ENCODE peak calls at places on chromosomes 11 and 22, in four cellular contexts. One of them, this sample, is unnamed.

GRCh38 chr11:13429836-13430235 is 33.2 kb downstream of the BTBD10 start:
- DNase-seq in Peyer's patch: no peak
- DNase-seq in MM.1S: no peak
- DNase-seq in fibroblast of lung: peak
- DNase-seq in this sample: no peak

GRCh38 chr11:114078423-114078822 is 18.9 kb downstream of the ZBTB16 start:
- DNase-seq in MM.1S: peak
- DNase-seq in fibroblast of lung: no peak
- DNase-seq in Peyer's patch: no peak
- DNase-seq in this sample: no peak

GRCh38 chr11:66966351-66966750 is 8.2 kb upstream of the PC start:
- DNase-seq in Peyer's patch: no peak
- DNase-seq in fibroblast of lung: no peak
- DNase-seq in MM.1S: no peak
- DNase-seq in this sample: no peak

GRCh38 chr11:117915219-117915618 is 14.0 kb downstream of the TMPRSS13 start:
- DNase-seq in Peyer's patch: no peak
- DNase-seq in MM.1S: no peak
- DNase-seq in fibroblast of lung: no peak
- DNase-seq in this sample: peak

GRCh38 chr22:29330753-29331152 is 15.3 kb upstream of the RASL10A start:
- DNase-seq in fibroblast of lung: peak
- DNase-seq in MM.1S: no peak
- DNase-seq in Peyer's patch: no peak
- DNase-seq in this sample: no peak

GRCh38 chr11:78791964-78792363 is 217.3 kb upstream of the NARS2 start:
- DNase-seq in fibroblast of lung: no peak
- DNase-seq in Peyer's patch: no peak
- DNase-seq in MM.1S: no peak
- DNase-seq in this sample: no peak

GRCh38 chr22:44707752-44708151 is 5.7 kb downstream of the PRR5 start:
- DNase-seq in fibroblast of lung: peak
- DNase-seq in MM.1S: no peak
- DNase-seq in Peyer's patch: no peak
- DNase-seq in this sample: no peak

GRCh38 chr11:10355257-10355661 is 50.4 kb downstream of the ADM start:
- DNase-seq in Peyer's patch: no peak
- DNase-seq in MM.1S: no peak
- DNase-seq in fibroblast of lung: peak
- DNase-seq in this sample: no peak

DNA sequence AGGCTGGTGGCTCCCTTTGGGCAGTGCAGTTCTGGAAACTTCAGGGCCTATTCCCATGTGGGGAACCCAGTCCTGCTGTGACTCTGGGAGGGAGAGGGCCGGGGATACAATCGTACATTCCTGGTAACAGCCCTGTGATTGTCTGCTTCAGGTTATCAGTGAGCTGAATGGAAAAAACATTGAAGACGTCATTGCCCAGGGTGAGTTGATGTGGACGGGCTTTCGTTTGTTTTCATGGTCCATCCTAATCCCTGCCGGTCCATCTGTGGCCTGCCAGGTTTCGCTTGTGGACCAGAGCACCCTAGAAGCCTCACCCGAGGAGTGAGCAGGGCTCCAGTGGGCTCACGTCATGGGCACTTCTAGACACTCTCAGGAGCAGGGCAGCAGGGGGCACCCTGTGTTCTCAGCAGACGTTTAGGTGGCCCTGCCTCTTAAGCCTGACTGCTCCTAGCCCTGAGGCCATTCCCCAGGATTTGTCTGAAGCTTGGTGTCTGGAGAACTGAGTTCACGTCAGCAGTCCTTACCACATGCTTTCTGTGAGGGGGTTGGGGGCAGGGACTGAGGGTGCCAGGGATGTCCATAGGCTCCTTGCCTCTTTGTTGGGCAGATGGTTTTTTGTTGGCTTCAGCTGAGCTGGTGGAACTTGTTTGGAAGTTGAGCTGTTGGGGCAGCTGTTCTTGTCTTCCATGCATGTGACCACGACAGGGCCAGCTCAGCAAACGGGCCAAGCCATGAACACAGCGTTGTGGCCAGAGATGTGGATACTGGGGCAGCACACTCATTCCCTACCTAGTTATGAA is 1.9 kb downstream of the RPLP2 start:
- DNase-seq in fibroblast of lung: no peak
- DNase-seq in Peyer's patch: no peak
- DNase-seq in MM.1S: no peak
- DNase-seq in this sample: no peak
- TF ChIP-seq CTCF in fibroblast of lung: no peak
- TF ChIP-seq CTCF in Peyer's patch: peak
- TF ChIP-seq CTCF in MM.1S: no peak
- TF ChIP-seq CTCF in this sample: no peak

GRCh38 chr22:39212721-39213376 is 31.9 kb downstream of the PDGFB start:
- DNase-seq in MM.1S: no peak
- DNase-seq in fibroblast of lung: peak
- DNase-seq in Peyer's patch: no peak
- DNase-seq in this sample: no peak
- TF ChIP-seq CTCF in MM.1S: no peak
- TF ChIP-seq CTCF in fibroblast of lung: no peak
- TF ChIP-seq CTCF in Peyer's patch: no peak
- TF ChIP-seq CTCF in this sample: no peak

GRCh38 chr22:19085233-19086043 is 36.8 kb downstream of the DGCR2 start:
- DNase-seq in Peyer's patch: peak
- DNase-seq in fibroblast of lung: peak
- DNase-seq in MM.1S: peak
- DNase-seq in this sample: peak
- TF ChIP-seq CTCF in Peyer's patch: no peak
- TF ChIP-seq CTCF in fibroblast of lung: peak
- TF ChIP-seq CTCF in MM.1S: peak
- TF ChIP-seq CTCF in this sample: peak

GRCh38 chr11:69003301-69003865 is 9.7 kb downstream of the MRGPRF start:
- DNase-seq in fibroblast of lung: no peak
- DNase-seq in Peyer's patch: no peak
- DNase-seq in MM.1S: no peak
- DNase-seq in this sample: no peak
- TF ChIP-seq CTCF in fibroblast of lung: no peak
- TF ChIP-seq CTCF in Peyer's patch: no peak
- TF ChIP-seq CTCF in MM.1S: no peak
- TF ChIP-seq CTCF in this sample: no peak

DNA sequence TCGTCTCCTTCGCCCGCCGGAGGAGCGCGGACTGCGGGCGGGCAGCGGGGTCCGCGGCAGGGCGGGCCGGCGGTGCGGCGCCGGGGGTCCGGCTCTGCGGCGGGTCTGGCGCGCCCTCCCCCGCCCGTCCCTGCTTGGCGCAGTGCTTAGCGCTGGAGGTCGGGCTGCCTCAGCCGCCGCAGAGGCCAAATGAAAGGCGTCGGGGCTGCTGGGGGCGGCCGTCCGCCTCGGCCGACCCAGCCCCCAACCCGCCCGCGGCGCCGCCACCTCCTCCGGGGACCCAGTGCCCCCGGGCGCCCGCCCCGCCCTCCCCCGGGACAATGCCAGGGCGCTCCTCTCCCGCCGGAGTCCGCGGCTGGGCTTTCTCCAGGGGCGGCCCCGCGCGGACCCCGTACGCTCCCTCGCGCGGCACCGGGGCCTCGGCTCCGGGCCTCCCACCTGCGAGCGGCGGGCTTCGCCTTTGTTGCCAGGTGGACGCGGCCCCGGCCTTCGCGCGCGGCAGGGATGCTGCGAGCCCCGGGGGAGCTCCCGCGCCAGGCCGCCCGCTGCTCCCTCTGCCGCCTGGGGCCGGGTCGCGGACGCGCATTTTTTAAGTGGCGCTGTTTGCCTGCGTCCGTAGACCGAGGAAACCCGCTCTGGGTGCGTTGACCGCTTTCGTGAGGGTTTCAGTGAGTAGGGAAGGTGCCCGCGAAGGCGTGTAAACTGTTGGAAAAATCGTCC is 575 bp downstream of the APLP2 start:
- DNase-seq in Peyer's patch: peak
- DNase-seq in fibroblast of lung: peak
- DNase-seq in MM.1S: peak
- DNase-seq in this sample: no peak
- TF ChIP-seq CTCF in Peyer's patch: peak
- TF ChIP-seq CTCF in fibroblast of lung: no peak
- TF ChIP-seq CTCF in MM.1S: peak
- TF ChIP-seq CTCF in this sample: no peak

DNA sequence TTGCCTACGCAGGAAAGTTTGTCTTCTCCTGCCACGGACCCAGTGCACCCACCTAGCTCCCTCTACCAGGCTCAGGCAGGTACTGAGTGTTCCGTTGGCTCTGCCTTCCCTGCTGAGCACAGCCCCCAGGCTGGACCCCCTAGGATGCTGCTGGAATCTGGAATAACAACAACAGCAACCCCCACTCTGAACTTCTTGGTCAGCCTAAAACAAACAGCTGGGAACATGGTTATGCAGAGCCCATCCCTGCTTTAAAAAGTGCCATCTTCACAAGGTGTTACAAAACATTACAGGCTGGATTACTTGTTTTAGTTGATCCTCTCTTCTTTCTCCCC is 1.8 kb downstream of the OPCML start:
- DNase-seq in MM.1S: no peak
- DNase-seq in fibroblast of lung: no peak
- DNase-seq in Peyer's patch: no peak
- DNase-seq in this sample: no peak
- TF ChIP-seq CTCF in MM.1S: no peak
- TF ChIP-seq CTCF in fibroblast of lung: no peak
- TF ChIP-seq CTCF in Peyer's patch: no peak
- TF ChIP-seq CTCF in this sample: no peak

GRCh38 chr11:17974246-17974645 is 38.6 kb downstream of the SERGEF start:
- DNase-seq in MM.1S: no peak
- DNase-seq in Peyer's patch: no peak
- DNase-seq in fibroblast of lung: no peak
- DNase-seq in this sample: no peak

GRCh38 chr11:17968206-17968605 is 44.6 kb downstream of the SERGEF start:
- DNase-seq in Peyer's patch: no peak
- DNase-seq in MM.1S: no peak
- DNase-seq in fibroblast of lung: no peak
- DNase-seq in this sample: no peak

GRCh38 chr11:17967661-17968060 is 45.2 kb downstream of the SERGEF start:
- DNase-seq in fibroblast of lung: no peak
- DNase-seq in Peyer's patch: no peak
- DNase-seq in MM.1S: no peak
- DNase-seq in this sample: no peak

GRCh38 chr11:17976651-17977050 is 36.2 kb downstream of the SERGEF start:
- DNase-seq in fibroblast of lung: no peak
- DNase-seq in MM.1S: no peak
- DNase-seq in Peyer's patch: no peak
- DNase-seq in this sample: no peak

DNA sequence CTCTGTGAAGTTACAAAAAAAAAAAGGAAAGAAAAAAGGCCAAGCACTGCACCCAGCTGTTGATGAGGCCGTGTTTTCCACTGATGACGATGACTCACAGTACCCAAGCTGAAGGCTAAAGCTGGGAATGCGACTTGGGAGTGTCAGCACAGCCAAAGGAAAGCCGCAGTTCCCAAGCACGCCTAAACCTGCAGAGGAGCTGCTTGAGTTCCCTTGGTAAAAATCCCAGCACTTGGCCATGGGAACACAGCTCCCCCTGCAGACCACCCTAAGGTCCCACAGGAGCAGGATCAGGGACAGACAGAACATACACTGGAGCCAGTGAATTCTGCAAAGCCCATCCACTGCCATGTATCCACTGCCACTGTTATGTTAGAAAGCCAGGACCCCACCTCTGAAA is 39.9 kb downstream of the SERGEF start:
- DNase-seq in fibroblast of lung: peak
- DNase-seq in Peyer's patch: no peak
- DNase-seq in MM.1S: no peak
- DNase-seq in this sample: no peak
- TF ChIP-seq CTCF in fibroblast of lung: peak
- TF ChIP-seq CTCF in Peyer's patch: peak
- TF ChIP-seq CTCF in MM.1S: peak
- TF ChIP-seq CTCF in this sample: peak

GRCh38 chr11:64613648-64614047 is 22.6 kb downstream of the SLC22A12 start:
- DNase-seq in Peyer's patch: no peak
- DNase-seq in MM.1S: no peak
- DNase-seq in fibroblast of lung: no peak
- DNase-seq in this sample: no peak
- TF ChIP-seq CTCF in Peyer's patch: no peak
- TF ChIP-seq CTCF in MM.1S: no peak
- TF ChIP-seq CTCF in fibroblast of lung: no peak
- TF ChIP-seq CTCF in this sample: no peak

GRCh38 chr11:90930252-90930651 is 707.4 kb upstream of the CHORDC1 start:
- DNase-seq in fibroblast of lung: no peak
- DNase-seq in Peyer's patch: no peak
- DNase-seq in MM.1S: no peak
- DNase-seq in this sample: no peak
- TF ChIP-seq CTCF in fibroblast of lung: no peak
- TF ChIP-seq CTCF in Peyer's patch: no peak
- TF ChIP-seq CTCF in MM.1S: no peak
- TF ChIP-seq CTCF in this sample: no peak

GRCh38 chr11:123707606-123708205 is 33.8 kb downstream of the ZNF202 start:
- DNase-seq in fibroblast of lung: peak
- DNase-seq in MM.1S: peak
- DNase-seq in Peyer's patch: no peak
- DNase-seq in this sample: no peak
- TF ChIP-seq CTCF in fibroblast of lung: peak
- TF ChIP-seq CTCF in MM.1S: peak
- TF ChIP-seq CTCF in Peyer's patch: peak
- TF ChIP-seq CTCF in this sample: peak

This sample was measured in D721Med.